ENCODE peak calls at places on chromosomes 5 and 9, in ten cellular contexts. D, F, E, V, N, U, C, K, W and P are unnamed samples.
A peak's percentile ranks its signal among the peaks of the same experiment; 100 is the strongest.

GRCh38 chr5:10366310-10367297 is 13.1 kb downstream of the MARCHF6 start:
- DNase-seq in D (no peak), F (peak; percentile 72), E (no peak), V (no peak), N (no peak), U (no peak), C (no peak), K (no peak), W (no peak), P (peak; percentile 49)

GRCh38 chr5:149886697-149887470 is 57.7 kb downstream of the PDE6A start:
- DNase-seq in D (no peak), F (peak; percentile 10), E (no peak), V (no peak), N (no peak), U (no peak), C (no peak), K (no peak), W (no peak), P (no peak)

GRCh38 chr5:138898742-138899141 is 23.6 kb upstream of the LRRTM2 start:
- DNase-seq in D (no peak), F (no peak), E (no peak), V (no peak), N (no peak), U (no peak), C (no peak), K (no peak), W (no peak), P (no peak)

GRCh38 chr5:68122929-68123328 is 92.6 kb upstream of the PIK3R1 start:
- DNase-seq in D (no peak), F (no peak), E (no peak), V (no peak), N (no peak), U (no peak), C (no peak), K (no peak), W (no peak), P (no peak)

GRCh38 chr5:65034782-65035181 is 266.1 kb downstream of the CWC27 start:
- DNase-seq in D (no peak), F (no peak), E (peak; percentile 19), V (no peak), N (peak; percentile 23), U (no peak), C (peak; percentile 68), K (peak; percentile 78), W (no peak), P (no peak)

GRCh38 chr9:77883846-77884771 is 147.5 kb downstream of the GNAQ start:
- DNase-seq in D (no peak), F (peak; percentile 68), E (no peak), V (no peak), N (peak; percentile 37), U (no peak), C (no peak), K (no peak), W (no peak), P (peak; percentile 43)

GRCh38 chr5:118548761-118549160 is 439.6 kb downstream of the DTWD2 start:
- DNase-seq in D (no peak), F (no peak), E (no peak), V (no peak), N (no peak), U (no peak), C (no peak), K (no peak), W (no peak), P (peak; percentile 41)

GRCh38 chr5:180862645-180863044 is 1.6 kb upstream of the ZFP62 start:
- DNase-seq in D (no peak), F (no peak), E (no peak), V (no peak), N (peak; percentile 53), U (no peak), C (no peak), K (no peak), W (no peak), P (no peak)

GRCh38 chr9:6051511-6051950 is 36.1 kb upstream of the RANBP6 start:
- DNase-seq in D (no peak), F (no peak), E (no peak), V (no peak), N (no peak), U (no peak), C (no peak), K (no peak), W (no peak), P (no peak)

GRCh38 chr5:9034671-9035070 is 511.2 kb downstream of the SEMA5A start:
- DNase-seq in D (no peak), F (no peak), E (no peak), V (peak; percentile 65), N (no peak), U (no peak), C (no peak), K (no peak), W (no peak), P (no peak)

GRCh38 chr5:157290981-157291711 is 25.2 kb downstream of the CYFIP2 start:
- DNase-seq in D (no peak), F (no peak), E (no peak), V (no peak), N (no peak), U (no peak), C (no peak), K (no peak), W (no peak), P (peak; percentile 89)

GRCh38 chr9:100598641-100599145 is 20.8 kb downstream of the CAVIN4 start:
- DNase-seq in D (peak; percentile 94), F (peak; percentile 94), E (peak; percentile 80), V (peak; percentile 77), N (peak; percentile 94), U (peak; percentile 88), C (peak; percentile 86), K (peak; percentile 95), W (peak; percentile 75), P (no peak)

GRCh38 chr5:152437861-152438260 is 32.8 kb upstream of the NMUR2 start:
- DNase-seq in D (no peak), F (no peak), E (no peak), V (no peak), N (peak; percentile 62), U (no peak), C (no peak), K (no peak), W (no peak), P (no peak)

GRCh38 chr5:74257645-74258328 is 382.7 kb downstream of the ENC1 start:
- DNase-seq in D (no peak), F (peak; percentile 42), E (peak; percentile 77), V (no peak), N (no peak), U (peak; percentile 75), C (peak; percentile 90), K (no peak), W (no peak), P (no peak)

GRCh38 chr9:134642385-134643181 is 980 bp downstream of the COL5A1 start:
- DNase-seq in D (no peak), F (peak; percentile 21), E (peak; percentile 68), V (peak; percentile 56), N (peak; percentile 73), U (peak; percentile 77), C (peak; percentile 94), K (peak; percentile 69), W (no peak), P (no peak)

GRCh38 chr9:26723486-26723885 is 169.1 kb downstream of the CAAP1 start:
- DNase-seq in D (no peak), F (peak; percentile 5), E (no peak), V (no peak), N (peak; percentile 83), U (peak; percentile 51), C (no peak), K (no peak), W (peak; percentile 55), P (no peak)
- TF ChIP-seq CTCF in D (no peak), F (peak; percentile 47), E (no peak), V (peak; percentile 29), N (peak; percentile 77), U (no peak), C (no peak), K (no peak), W (peak; percentile 89), P (peak; percentile 63)

GRCh38 chr5:88881566-88881965 is 1.4 kb downstream of the MEF2C start:
- DNase-seq in D (no peak), F (no peak), E (no peak), V (peak; percentile 67), N (no peak), U (no peak), C (no peak), K (no peak), W (no peak), P (no peak)
- H3K4me3 ChIP-seq in D (no peak overlapping the region), F (no peak overlapping the region), E (peak overlapping the region; percentile 79), V (peak overlapping the region; percentile 100), N (no peak overlapping the region), U (peak overlapping the region; percentile 76), C (peak overlapping the region; percentile 59), K (peak overlapping the region; percentile 70), W (peak overlapping the region; percentile 65), P (no peak overlapping the region)

GRCh38 chr9:96008502-96009222 is 133.2 kb downstream of the ERCC6L2 start:
- DNase-seq in D (no peak), F (no peak), E (no peak), V (no peak), N (no peak), U (no peak), C (no peak), K (no peak), W (no peak), P (no peak)
- H3K36me3 ChIP-seq in D (no peaks in the 10 kb centered on the region), F (peaks cover 5% of the 10 kb centered on the region), E (peaks cover 83% of the 10 kb centered on the region), V (peaks cover 5% of the 10 kb centered on the region), N (no peaks in the 10 kb centered on the region), U (peaks cover 58% of the 10 kb centered on the region), C (peaks cover 7% of the 10 kb centered on the region), K (no peaks in the 10 kb centered on the region), W (peaks cover 4% of the 10 kb centered on the region), P (no peaks in the 10 kb centered on the region)

DNA sequence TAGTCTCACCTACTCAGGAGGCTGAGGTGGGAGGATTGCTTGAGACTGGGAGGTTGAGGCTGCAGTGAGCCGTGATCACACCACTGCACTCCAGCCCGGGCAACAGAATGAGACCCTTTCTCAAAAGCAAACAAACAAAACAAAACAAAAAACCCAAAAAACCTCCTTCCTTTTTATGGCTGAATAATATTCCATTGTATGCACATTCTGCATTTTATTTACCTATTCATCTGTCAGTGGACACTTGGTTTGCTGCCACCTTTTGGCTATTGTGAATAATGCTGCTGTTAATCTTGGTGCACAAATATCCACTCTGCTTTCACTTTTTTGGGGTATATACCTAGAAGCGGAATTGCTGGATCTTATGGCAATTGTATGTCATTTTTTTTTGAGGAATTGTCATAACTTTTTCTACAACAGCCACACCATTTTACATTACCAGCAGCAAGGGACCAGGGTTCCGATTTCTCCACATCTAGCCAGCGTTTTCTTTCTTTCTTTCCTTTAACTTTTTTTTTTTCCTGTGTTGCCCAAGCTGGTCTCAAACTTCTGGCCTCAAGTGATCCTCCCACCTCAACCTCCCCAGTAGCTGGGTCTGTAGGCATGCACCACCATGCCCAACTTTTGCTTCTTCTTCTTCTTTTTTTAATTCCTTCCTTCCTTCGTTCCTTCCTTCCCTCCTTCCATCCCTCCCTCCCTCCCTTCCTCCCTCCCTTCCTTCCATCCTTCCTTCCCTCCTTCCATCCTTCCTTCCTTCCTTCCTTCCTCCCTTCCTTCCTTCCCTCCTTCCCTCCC is 30.6 kb downstream of the NKX2-5 start:
- DNase-seq in D (no peak), F (peak; percentile 14), E (no peak), V (peak; percentile 36), N (no peak), U (no peak), C (no peak), K (no peak), W (peak; percentile 21), P (no peak)
- TF ChIP-seq CTCF in D (peak; percentile 26), F (peak; percentile 75), E (peak; percentile 59), V (peak; percentile 31), N (peak; percentile 59), U (peak; percentile 32), C (peak; percentile 29), K (peak; percentile 36), W (peak; percentile 68), P (peak; percentile 52)

GRCh38 chr5:72377920-72378635 is 57.9 kb downstream of the PTCD2 start:
- DNase-seq in D (no peak), F (peak; percentile 50), E (peak; percentile 42), V (no peak), N (peak; percentile 32), U (peak; percentile 79), C (no peak), K (no peak), W (no peak), P (no peak)
- H3K4me3 ChIP-seq in D (no peak overlapping the region), F (no peak overlapping the region), E (no peak overlapping the region), V (no peak overlapping the region), N (no peak overlapping the region), U (no peak overlapping the region), C (no peak overlapping the region), K (no peak overlapping the region), W (no peak overlapping the region), P (no peak overlapping the region)